ENCODE peak calls at places on chromosomes 12 and 14, in seven cellular contexts. V is psoas muscle; E is GM23248; S is H1; Z is small intestine; G is adipocyte; A is CD4-positive, alpha-beta memory T cell. R is an unnamed sample.

GRCh38 chr14:22448905-22449611 is 140.0 kb downstream of the DAD1 start:
- DNase-seq in V (peak; percentile 61), E (peak; percentile 49), S (no peak), Z (no peak), G (peak; percentile 11), A (no peak), R (peak; percentile 26)

GRCh38 chr12:47808574-47809380 is 10.9 kb downstream of the HDAC7 start:
- DNase-seq in V (no peak), E (peak; percentile 80), S (no peak), Z (no peak), G (peak; percentile 40), A (no peak), R (peak; percentile 44)

GRCh38 chr14:96512602-96513397 is 10.6 kb downstream of the PAPOLA start:
- DNase-seq in V (no peak), E (no peak), S (no peak), Z (peak; percentile 20), G (no peak), A (no peak), R (no peak)

GRCh38 chr12:107568718-107569117 is 116.9 kb upstream of the PWP1 start:
- DNase-seq in V (no peak), E (peak; percentile 44), S (no peak), Z (no peak), G (peak; percentile 10), A (no peak), R (peak; percentile 65)

GRCh38 chr12:6647083-6647604 is at the start of gene ACRBP:
- DNase-seq in V (peak; percentile 90), E (peak; percentile 78), S (peak; percentile 86), Z (peak; percentile 77), G (peak; percentile 73), A (no peak), R (peak; percentile 14)

GRCh38 chr14:38197761-38198345 is 9.9 kb upstream of the SSTR1 start:
- DNase-seq in V (no peak), E (peak; percentile 89), S (no peak), Z (no peak), G (no peak), A (no peak), R (peak; percentile 65)

GRCh38 chr12:43407816-43408645 is 144.0 kb downstream of the ADAMTS20 start:
- DNase-seq in V (no peak), E (peak; percentile 41), S (no peak), Z (no peak), G (peak; percentile 68), A (no peak), R (peak; percentile 50)

GRCh38 chr12:129788506-129788905 is 115.3 kb downstream of the TMEM132D start:
- DNase-seq in V (no peak), E (no peak), S (no peak), Z (no peak), G (peak; percentile 86), A (no peak), R (no peak)

GRCh38 chr12:53829130-53829529 is 77.4 kb upstream of the CISTR start:
- DNase-seq in V (no peak), E (no peak), S (no peak), Z (no peak), G (no peak), A (no peak), R (no peak)
- H3K27me3 ChIP-seq in V (peaks cover 8% of the 10 kb centered on the region), E (peaks cover 54% of the 10 kb centered on the region), S (no peaks in the 10 kb centered on the region), Z (peaks cover 5% of the 10 kb centered on the region), G (peaks cover 41% of the 10 kb centered on the region), A (peaks cover 2% of the 10 kb centered on the region), R (peaks cover 24% of the 10 kb centered on the region)

DNA sequence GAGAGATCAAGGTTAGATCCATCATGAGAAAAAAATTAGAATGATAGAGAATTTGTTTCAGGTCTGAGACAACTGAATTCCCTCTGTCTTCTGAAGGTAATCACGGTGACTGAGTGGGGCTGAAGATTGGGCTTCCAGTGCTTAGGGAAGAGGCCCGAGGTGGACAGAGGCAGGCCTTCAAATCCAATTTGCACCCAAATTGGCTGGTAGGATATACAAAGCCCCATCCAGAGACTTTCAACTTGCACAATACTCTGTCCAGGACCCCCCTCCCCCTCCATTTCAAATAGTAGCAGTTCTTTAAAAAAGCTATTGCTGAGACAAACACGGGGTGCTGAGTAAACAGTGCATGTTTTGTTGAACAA is 3.7 kb upstream of the FOXG1 start:
- DNase-seq in V (no peak), E (no peak), S (no peak), Z (no peak), G (no peak), A (no peak), R (no peak)
- H3K27me3 ChIP-seq in V (peaks cover 94% of the 10 kb centered on the region), E (peaks cover 85% of the 10 kb centered on the region), S (peaks cover 73% of the 10 kb centered on the region), Z (peaks cover 48% of the 10 kb centered on the region), G (peaks cover 83% of the 10 kb centered on the region), A (peaks cover 3% of the 10 kb centered on the region), R (peaks cover 81% of the 10 kb centered on the region)

GRCh38 chr14:85533821-85534271 is 3.9 kb downstream of the FLRT2 start:
- DNase-seq in V (peak; percentile 61), E (peak; percentile 63), S (peak; percentile 74), Z (no peak), G (peak; percentile 55), A (no peak), R (peak; percentile 15)
- H3K27me3 ChIP-seq in V (peaks cover 43% of the 10 kb centered on the region), E (no peaks in the 10 kb centered on the region), S (peaks cover 27% of the 10 kb centered on the region), Z (peaks cover 12% of the 10 kb centered on the region), G (no peaks in the 10 kb centered on the region), A (no peaks in the 10 kb centered on the region), R (no peaks in the 10 kb centered on the region)

GRCh38 chr14:103107941-103108748 is 13.6 kb downstream of the EXOC3L4 start:
- DNase-seq in V (no peak), E (no peak), S (no peak), Z (no peak), G (no peak), A (no peak), R (no peak)

GRCh38 chr14:103109789-103110415 is 13.4 kb upstream of the TNFAIP2 start:
- DNase-seq in V (peak; percentile 82), E (no peak), S (peak; percentile 66), Z (no peak), G (no peak), A (no peak), R (peak; percentile 90)

GRCh38 chr14:103108749-103109207 is 14.3 kb downstream of the EXOC3L4 start:
- DNase-seq in V (peak; percentile 76), E (peak; percentile 37), S (no peak), Z (no peak), G (no peak), A (no peak), R (peak; percentile 73)

GRCh38 chr14:103105580-103106168 is 11.1 kb downstream of the EXOC3L4 start:
- DNase-seq in V (no peak), E (no peak), S (no peak), Z (peak; percentile 47), G (no peak), A (no peak), R (no peak)

DNA sequence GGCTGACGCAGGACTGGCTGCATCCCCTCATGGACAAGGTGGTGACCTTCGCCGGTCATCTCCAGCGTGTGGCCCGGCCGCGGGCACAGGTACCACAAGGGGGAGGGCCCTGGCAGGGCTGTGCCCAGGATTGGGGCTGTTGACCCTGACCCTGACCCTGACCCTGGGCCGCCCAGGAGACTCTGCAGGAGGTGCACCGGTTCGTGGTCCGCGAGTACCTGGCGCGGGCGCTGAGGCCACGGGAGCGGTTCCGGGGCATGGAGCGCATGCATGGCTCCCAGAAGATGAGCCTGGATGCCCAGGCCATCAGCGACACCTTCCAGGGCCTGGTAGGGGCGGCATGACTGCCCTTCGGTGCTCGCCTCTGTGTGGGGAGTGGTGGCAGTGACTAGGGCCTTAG is 12.9 kb downstream of the EXOC3L4 start:
- DNase-seq in V (no peak), E (no peak), S (no peak), Z (no peak), G (no peak), A (no peak), R (no peak)
- H3K27me3 ChIP-seq in V (peaks cover 24% of the 10 kb centered on the region), E (peaks cover 16% of the 10 kb centered on the region), S (peaks cover 7% of the 10 kb centered on the region), Z (peaks cover 4% of the 10 kb centered on the region), G (peaks cover 19% of the 10 kb centered on the region), A (peaks cover 8% of the 10 kb centered on the region), R (peaks cover 22% of the 10 kb centered on the region)

DNA sequence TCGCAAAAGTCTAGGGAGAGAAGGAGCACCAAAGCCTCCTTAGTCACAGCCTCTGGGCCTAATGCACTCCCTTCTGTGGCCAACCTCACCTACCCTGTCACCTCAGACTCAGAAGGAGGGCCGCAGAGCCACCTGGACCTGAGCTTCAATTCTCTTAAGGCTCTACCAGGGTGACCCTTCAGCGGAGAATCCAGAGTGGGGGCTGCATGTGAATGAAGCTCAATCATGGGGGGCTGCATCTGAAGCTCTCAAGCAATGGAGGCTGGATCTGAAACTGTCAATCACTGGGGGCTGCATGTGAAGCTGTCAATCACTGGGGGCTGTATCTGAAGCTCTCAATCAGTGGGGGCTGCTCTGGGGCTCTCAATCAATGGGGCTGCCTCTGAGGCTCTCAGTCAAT is 43.1 kb upstream of the EIF5 start:
- DNase-seq in V (no peak), E (no peak), S (no peak), Z (no peak), G (no peak), A (no peak), R (no peak)
- H3K27me3 ChIP-seq in V (no peaks in the 10 kb centered on the region), E (peaks cover 18% of the 10 kb centered on the region), S (no peaks in the 10 kb centered on the region), Z (no peaks in the 10 kb centered on the region), G (peaks cover 6% of the 10 kb centered on the region), A (no peaks in the 10 kb centered on the region), R (peaks cover 53% of the 10 kb centered on the region)

GRCh38 chr12:114710151-114710550 is 26.2 kb upstream of the TBX3 start:
- DNase-seq in V (no peak), E (no peak), S (no peak), Z (no peak), G (no peak), A (no peak), R (no peak)
- H3K27me3 ChIP-seq in V (peaks cover 50% of the 10 kb centered on the region), E (no peaks in the 10 kb centered on the region), S (no peaks in the 10 kb centered on the region), Z (no peaks in the 10 kb centered on the region), G (peaks cover 5% of the 10 kb centered on the region), A (no peaks in the 10 kb centered on the region), R (peaks cover 3% of the 10 kb centered on the region)

GRCh38 chr14:60642270-60642789 is 6.9 kb downstream of the SIX1 start:
- DNase-seq in V (peak; percentile 81), E (no peak), S (peak; percentile 86), Z (no peak), G (no peak), A (no peak), R (no peak)
- H3K27me3 ChIP-seq in V (no peaks in the 10 kb centered on the region), E (no peaks in the 10 kb centered on the region), S (peaks cover 61% of the 10 kb centered on the region), Z (peaks cover 54% of the 10 kb centered on the region), G (no peaks in the 10 kb centered on the region), A (peaks cover 82% of the 10 kb centered on the region), R (no peaks in the 10 kb centered on the region)

R was measured in IMR-90.